ENCODE peak calls at places on chromosome 20, in eight cellular contexts. A is NCI-H2029, Q is fibroblast of lung, O is iris pigment epithelial cell, V is iPS-NIHi11, G is HTR-8/SVneo, P is upper lobe of right lung, K is NCI-H1417. C is an unnamed sample.

GRCh38 chr20:2755451-2756055 is 44.9 kb downstream of the CPXM1 start:
- DNase-seq in A (no peak), Q (no peak), O (no peak), V (no peak), G (no peak), P (no peak), K (no peak), C (no peak)

GRCh38 chr20:4667836-4668235 is 53.9 kb upstream of the PRND start:
- DNase-seq in A (no peak), Q (no peak), O (no peak), V (no peak), G (no peak), P (no peak), K (no peak), C (no peak)

GRCh38 chr20:62740286-62741141 is 31.9 kb downstream of the NTSR1 start:
- DNase-seq in A (no peak), Q (peak), O (peak), V (no peak), G (peak), P (peak), K (no peak), C (peak)

GRCh38 chr20:32355417-32355841 is 2.7 kb upstream of the ASXL1 start:
- DNase-seq in A (no peak), Q (no peak), O (no peak), V (no peak), G (no peak), P (no peak), K (no peak), C (no peak)

GRCh38 chr20:63145156-63145555 is 70.8 kb downstream of the YTHDF1 start:
- DNase-seq in A (no peak), Q (no peak), O (no peak), V (no peak), G (no peak), P (no peak), K (no peak), C (no peak)

GRCh38 chr20:36541227-36542018 is at the start of gene MYL9:
- DNase-seq in A (no peak), Q (peak), O (peak), V (peak), G (peak), P (peak), K (no peak), C (peak)

GRCh38 chr20:32536861-32537656 is 48.1 kb downstream of the NOL4L start:
- DNase-seq in A (peak), Q (no peak), O (no peak), V (peak), G (no peak), P (peak), K (peak), C (no peak)

GRCh38 chr20:53827292-53827995 is 233.8 kb upstream of the ZNF217 start:
- DNase-seq in A (no peak), Q (peak), O (no peak), V (no peak), G (no peak), P (no peak), K (no peak), C (peak)

GRCh38 chr20:62449951-62450815 is 22.8 kb upstream of the RBBP8NL start:
- DNase-seq in A (no peak), Q (no peak), O (no peak), V (no peak), G (no peak), P (no peak), K (no peak), C (peak)

GRCh38 chr20:62790075-62790474 is 6.2 kb upstream of the MRGBP start:
- DNase-seq in A (no peak), Q (no peak), O (no peak), V (no peak), G (no peak), P (no peak), K (no peak), C (no peak)

GRCh38 chr20:4573564-4574355 is 147.9 kb upstream of the PRND start:
- DNase-seq in A (no peak), Q (peak), O (peak), V (no peak), G (peak), P (no peak), K (no peak), C (peak)

GRCh38 chr20:25245461-25245860 is 2.4 kb upstream of the PYGB start:
- DNase-seq in A (no peak), Q (no peak), O (no peak), V (no peak), G (no peak), P (no peak), K (no peak), C (no peak)

GRCh38 chr20:1281279-1282057 is 15.4 kb downstream of the SNPH start:
- DNase-seq in A (peak), Q (no peak), O (no peak), V (no peak), G (no peak), P (no peak), K (no peak), C (no peak)

GRCh38 chr20:41154436-41155176 is 17.3 kb downstream of the PLCG1 start:
- DNase-seq in A (no peak), Q (no peak), O (no peak), V (no peak), G (no peak), P (no peak), K (no peak), C (no peak)

GRCh38 chr20:21767739-21768223 is 62.3 kb downstream of the PAX1 start:
- DNase-seq in A (no peak), Q (no peak), O (no peak), V (peak), G (no peak), P (peak), K (no peak), C (no peak)

GRCh38 chr20:20366896-20367680 is 816 bp upstream of the INSM1 start:
- DNase-seq in A (no peak), Q (no peak), O (no peak), V (peak), G (no peak), P (no peak), K (peak), C (no peak)

GRCh38 chr20:52747736-52748135 is 224.4 kb upstream of the TSHZ2 start:
- DNase-seq in A (no peak), Q (peak), O (no peak), V (peak), G (no peak), P (no peak), K (no peak), C (no peak)

GRCh38 chr20:33351696-33352095 is 49.6 kb downstream of the CDK5RAP1 start:
- DNase-seq in A (no peak), Q (no peak), O (no peak), V (no peak), G (no peak), P (peak), K (no peak), C (no peak)

GRCh38 chr20:46057856-46058655 is 29.0 kb downstream of the SLC12A5 start:
- DNase-seq in A (no peak), Q (peak), O (peak), V (peak), G (no peak), P (peak), K (no peak), C (no peak)

GRCh38 chr20:61436674-61437279 is 184.7 kb downstream of the CDH4 start:
- DNase-seq in A (no peak), Q (peak), O (peak), V (peak), G (no peak), P (peak), K (peak), C (peak)

GRCh38 chr20:57399587-57400261 is 8.5 kb downstream of the RBM38 start:
- DNase-seq in A (no peak), Q (no peak), O (peak), V (no peak), G (no peak), P (no peak), K (no peak), C (no peak)

GRCh38 chr20:15146948-15147347 is 809.5 kb upstream of the FLRT3 start:
- DNase-seq in A (no peak), Q (no peak), O (no peak), V (peak), G (no peak), P (no peak), K (no peak), C (no peak)

GRCh38 chr20:38173237-38174156 is 8.4 kb upstream of the TGM2 start:
- DNase-seq in A (no peak), Q (peak), O (peak), V (no peak), G (peak), P (peak), K (no peak), C (peak)

GRCh38 chr20:9156529-9157280 is 87.8 kb downstream of the PLCB4 start:
- DNase-seq in A (no peak), Q (no peak), O (peak), V (no peak), G (no peak), P (no peak), K (no peak), C (no peak)

GRCh38 chr20:32452776-32453466 is 94.8 kb downstream of the ASXL1 start:
- DNase-seq in A (no peak), Q (no peak), O (no peak), V (no peak), G (no peak), P (peak), K (no peak), C (no peak)

GRCh38 chr20:38092260-38092857 is 58.8 kb downstream of the RPRD1B start:
- DNase-seq in A (no peak), Q (no peak), O (no peak), V (no peak), G (no peak), P (no peak), K (no peak), C (no peak)

C was measured in ACHN.